ENCODE peak calls at places on chromosomes 11 and 22, in eight cellular contexts. One of them, this sample, is unnamed.
A peak's percentile ranks its signal among the peaks of the same experiment; 100 is the strongest.

GRCh38 chr11:61725632-61726280 is 26.7 kb upstream of the MYRF start:
- DNase-seq in Peyer's patch: no peak
- DNase-seq in dorsolateral prefrontal cortex: no peak
- DNase-seq in GM23338: no peak
- DNase-seq in tibial artery: no peak
- DNase-seq in foreskin keratinocyte: no peak
- DNase-seq in pancreas: no peak
- DNase-seq in fibroblast of lung: peak; percentile 79
- DNase-seq in this sample: no peak

GRCh38 chr22:24595863-24596262 is 3.0 kb upstream of the LRRC75B start:
- DNase-seq in Peyer's patch: no peak
- DNase-seq in dorsolateral prefrontal cortex: no peak
- DNase-seq in GM23338: no peak
- DNase-seq in tibial artery: no peak
- DNase-seq in foreskin keratinocyte: no peak
- DNase-seq in pancreas: no peak
- DNase-seq in fibroblast of lung: no peak
- DNase-seq in this sample: no peak

GRCh38 chr11:1219836-1220810 is 2.7 kb upstream of the MUC5B start:
- DNase-seq in Peyer's patch: peak; percentile 55
- DNase-seq in dorsolateral prefrontal cortex: peak; percentile 25
- DNase-seq in GM23338: no peak
- DNase-seq in tibial artery: peak; percentile 61
- DNase-seq in foreskin keratinocyte: no peak
- DNase-seq in pancreas: no peak
- DNase-seq in fibroblast of lung: no peak
- DNase-seq in this sample: no peak

GRCh38 chr11:10324474-10324873 is 19.6 kb downstream of the ADM start:
- DNase-seq in Peyer's patch: no peak
- DNase-seq in dorsolateral prefrontal cortex: no peak
- DNase-seq in GM23338: no peak
- DNase-seq in tibial artery: no peak
- DNase-seq in foreskin keratinocyte: no peak
- DNase-seq in pancreas: no peak
- DNase-seq in fibroblast of lung: no peak
- DNase-seq in this sample: no peak

GRCh38 chr11:67418476-67419281 is 3.2 kb downstream of the CARNS1 start:
- DNase-seq in Peyer's patch: no peak
- DNase-seq in dorsolateral prefrontal cortex: no peak
- DNase-seq in GM23338: no peak
- DNase-seq in tibial artery: no peak
- DNase-seq in foreskin keratinocyte: no peak
- DNase-seq in pancreas: peak; percentile 47
- DNase-seq in fibroblast of lung: no peak
- DNase-seq in this sample: no peak

GRCh38 chr11:59822989-59823566 is 12.5 kb upstream of the MRPL16 start:
- DNase-seq in Peyer's patch: no peak
- DNase-seq in dorsolateral prefrontal cortex: no peak
- DNase-seq in GM23338: peak; percentile 70
- DNase-seq in tibial artery: no peak
- DNase-seq in foreskin keratinocyte: peak; percentile 49
- DNase-seq in pancreas: peak; percentile 29
- DNase-seq in fibroblast of lung: peak; percentile 50
- DNase-seq in this sample: no peak

GRCh38 chr11:65777241-65777640 is 3.5 kb downstream of the AP5B1 start:
- DNase-seq in Peyer's patch: no peak
- DNase-seq in dorsolateral prefrontal cortex: peak; percentile 7
- DNase-seq in GM23338: no peak
- DNase-seq in tibial artery: peak; percentile 35
- DNase-seq in foreskin keratinocyte: no peak
- DNase-seq in pancreas: no peak
- DNase-seq in fibroblast of lung: no peak
- DNase-seq in this sample: no peak

GRCh38 chr11:134678152-134678551 is 266.1 kb upstream of the B3GAT1 start:
- DNase-seq in Peyer's patch: no peak
- DNase-seq in dorsolateral prefrontal cortex: no peak
- DNase-seq in GM23338: no peak
- DNase-seq in tibial artery: no peak
- DNase-seq in foreskin keratinocyte: no peak
- DNase-seq in pancreas: no peak
- DNase-seq in fibroblast of lung: no peak
- DNase-seq in this sample: no peak

GRCh38 chr11:88300888-88301477 is 36.6 kb downstream of the CTSC start:
- DNase-seq in Peyer's patch: no peak
- DNase-seq in dorsolateral prefrontal cortex: no peak
- DNase-seq in GM23338: peak; percentile 94
- DNase-seq in tibial artery: no peak
- DNase-seq in foreskin keratinocyte: no peak
- DNase-seq in pancreas: no peak
- DNase-seq in fibroblast of lung: no peak
- DNase-seq in this sample: no peak

GRCh38 chr11:87035976-87036583 is 1.7 kb upstream of the TMEM135 start:
- DNase-seq in Peyer's patch: no peak
- DNase-seq in dorsolateral prefrontal cortex: no peak
- DNase-seq in GM23338: no peak
- DNase-seq in tibial artery: no peak
- DNase-seq in foreskin keratinocyte: no peak
- DNase-seq in pancreas: no peak
- DNase-seq in fibroblast of lung: no peak
- DNase-seq in this sample: no peak

GRCh38 chr11:87039371-87039770 is 1.6 kb downstream of the TMEM135 start:
- DNase-seq in Peyer's patch: no peak
- DNase-seq in dorsolateral prefrontal cortex: no peak
- DNase-seq in GM23338: no peak
- DNase-seq in tibial artery: no peak
- DNase-seq in foreskin keratinocyte: no peak
- DNase-seq in pancreas: no peak
- DNase-seq in fibroblast of lung: peak; percentile 28
- DNase-seq in this sample: no peak

GRCh38 chr11:87037450-87038234 is at the start of gene TMEM135:
- DNase-seq in Peyer's patch: peak; percentile 97
- DNase-seq in dorsolateral prefrontal cortex: peak; percentile 96
- DNase-seq in GM23338: peak; percentile 99
- DNase-seq in tibial artery: peak; percentile 97
- DNase-seq in foreskin keratinocyte: peak; percentile 89
- DNase-seq in pancreas: peak; percentile 91
- DNase-seq in fibroblast of lung: peak; percentile 87
- DNase-seq in this sample: peak; percentile 90

GRCh38 chr11:87038235-87038960 is 664 bp downstream of the TMEM135 start:
- DNase-seq in Peyer's patch: no peak
- DNase-seq in dorsolateral prefrontal cortex: no peak
- DNase-seq in GM23338: no peak
- DNase-seq in tibial artery: no peak
- DNase-seq in foreskin keratinocyte: no peak
- DNase-seq in pancreas: no peak
- DNase-seq in fibroblast of lung: no peak
- DNase-seq in this sample: no peak

GRCh38 chr11:87036756-87037449 is 831 bp upstream of the TMEM135 start:
- DNase-seq in Peyer's patch: no peak
- DNase-seq in dorsolateral prefrontal cortex: no peak
- DNase-seq in GM23338: peak; percentile 45
- DNase-seq in tibial artery: no peak
- DNase-seq in foreskin keratinocyte: peak; percentile 20
- DNase-seq in pancreas: no peak
- DNase-seq in fibroblast of lung: peak; percentile 5
- DNase-seq in this sample: no peak
- H3K27ac ChIP-seq in Peyer's patch: peak overlapping the region; percentile 90
- H3K27ac ChIP-seq in dorsolateral prefrontal cortex: peak overlapping the region; percentile 89
- H3K27ac ChIP-seq in GM23338: peak overlapping the region; percentile 93
- H3K27ac ChIP-seq in tibial artery: peak overlapping the region; percentile 77
- H3K27ac ChIP-seq in foreskin keratinocyte: no peak overlapping the region
- H3K27ac ChIP-seq in pancreas: peak overlapping the region; percentile 87
- H3K27ac ChIP-seq in fibroblast of lung: peak overlapping the region; percentile 8
- H3K27ac ChIP-seq in this sample: no peak overlapping the region

GRCh38 chr11:129992161-129992944 is 10.3 kb downstream of the PRDM10 start:
- DNase-seq in Peyer's patch: peak; percentile 56
- DNase-seq in dorsolateral prefrontal cortex: no peak
- DNase-seq in GM23338: peak; percentile 93
- DNase-seq in tibial artery: no peak
- DNase-seq in foreskin keratinocyte: peak; percentile 45
- DNase-seq in pancreas: peak; percentile 74
- DNase-seq in fibroblast of lung: peak; percentile 46
- DNase-seq in this sample: peak; percentile 30
- TF ChIP-seq CTCF in Peyer's patch: peak; percentile 63
- TF ChIP-seq CTCF in dorsolateral prefrontal cortex: no peak
- TF ChIP-seq CTCF in GM23338: peak; percentile 60
- TF ChIP-seq CTCF in tibial artery: no peak
- TF ChIP-seq CTCF in foreskin keratinocyte: peak; percentile 72
- TF ChIP-seq CTCF in pancreas: peak; percentile 36
- TF ChIP-seq CTCF in fibroblast of lung: no peak
- TF ChIP-seq CTCF in this sample: peak; percentile 41

DNA sequence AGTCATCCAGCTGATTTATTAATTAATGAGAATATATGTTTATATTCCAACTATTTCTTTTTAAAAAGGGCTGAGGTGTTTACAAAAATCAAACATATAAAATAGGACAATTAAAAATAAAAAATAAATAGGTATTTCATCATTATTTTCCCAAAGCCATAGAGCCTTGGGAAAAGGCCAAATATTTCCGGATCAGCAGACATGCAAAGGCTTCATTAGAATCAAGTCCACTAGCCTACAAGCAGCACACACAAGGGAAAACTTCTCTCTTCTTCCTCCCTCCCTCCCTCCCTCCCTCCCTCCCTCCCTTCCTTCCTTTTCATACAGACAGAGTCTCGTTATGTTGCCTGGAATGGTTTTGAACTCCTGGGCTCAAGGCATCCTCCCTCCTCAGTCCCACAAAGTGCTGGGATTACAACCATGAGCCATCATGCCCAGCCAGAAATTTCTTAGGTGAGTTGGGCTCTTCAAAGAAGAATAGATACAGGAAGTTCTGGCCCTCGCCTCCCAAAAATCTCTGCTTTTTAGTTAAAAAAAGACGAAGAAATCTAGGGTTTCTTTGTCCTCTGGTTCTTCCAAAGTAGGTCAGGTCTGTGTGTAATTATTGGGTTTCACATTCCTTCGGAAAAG is 121.2 kb downstream of the SIK3 start:
- DNase-seq in Peyer's patch: no peak
- DNase-seq in dorsolateral prefrontal cortex: no peak
- DNase-seq in GM23338: peak; percentile 54
- DNase-seq in tibial artery: no peak
- DNase-seq in foreskin keratinocyte: no peak
- DNase-seq in pancreas: no peak
- DNase-seq in fibroblast of lung: peak; percentile 22
- DNase-seq in this sample: no peak
- H3K27ac ChIP-seq in Peyer's patch: no peak overlapping the region
- H3K27ac ChIP-seq in dorsolateral prefrontal cortex: peak overlapping the region; percentile 85
- H3K27ac ChIP-seq in GM23338: peak overlapping the region; percentile 1
- H3K27ac ChIP-seq in tibial artery: no peak overlapping the region
- H3K27ac ChIP-seq in foreskin keratinocyte: no peak overlapping the region
- H3K27ac ChIP-seq in pancreas: no peak overlapping the region
- H3K27ac ChIP-seq in fibroblast of lung: no peak overlapping the region
- H3K27ac ChIP-seq in this sample: no peak overlapping the region

DNA sequence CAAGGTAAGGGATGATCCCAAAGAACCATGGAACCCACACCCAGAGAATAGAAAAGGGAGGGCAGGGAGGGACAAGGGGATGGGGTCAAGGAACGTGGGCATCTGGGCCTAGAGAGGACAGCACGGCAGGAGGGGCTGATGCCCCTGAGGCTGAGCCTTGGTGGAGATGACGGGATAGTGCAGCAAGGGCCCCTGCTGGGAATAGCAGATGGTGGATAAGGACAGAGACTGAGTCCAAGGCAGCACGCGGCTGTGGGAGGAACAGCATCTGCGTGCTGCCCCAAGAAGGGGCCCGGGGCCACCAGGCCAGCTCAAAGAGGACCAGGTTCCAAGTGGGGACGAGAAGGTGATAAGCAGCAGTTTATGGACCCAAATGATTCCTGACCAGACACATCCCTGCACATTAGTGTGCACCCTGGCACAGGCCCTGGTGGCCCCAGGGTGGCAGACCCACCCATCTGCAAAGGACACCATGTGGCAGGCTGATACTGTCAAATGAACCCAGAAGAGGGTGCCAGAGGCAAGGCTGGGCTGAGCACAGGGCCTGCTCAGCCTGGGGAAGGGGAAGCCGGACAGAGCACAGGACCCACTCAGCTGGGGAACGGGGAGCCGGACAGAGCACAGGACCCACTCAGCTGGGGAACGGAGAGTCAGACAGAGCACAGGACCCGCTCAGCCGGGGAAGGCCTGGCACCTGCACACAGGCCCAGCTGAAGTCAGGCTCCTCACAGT is 12.8 kb upstream of the TESMIN start:
- DNase-seq in Peyer's patch: no peak
- DNase-seq in dorsolateral prefrontal cortex: no peak
- DNase-seq in GM23338: no peak
- DNase-seq in tibial artery: no peak
- DNase-seq in foreskin keratinocyte: no peak
- DNase-seq in pancreas: no peak
- DNase-seq in fibroblast of lung: no peak
- DNase-seq in this sample: no peak
- TF ChIP-seq CTCF in Peyer's patch: no peak
- TF ChIP-seq CTCF in dorsolateral prefrontal cortex: no peak
- TF ChIP-seq CTCF in GM23338: peak; percentile 11
- TF ChIP-seq CTCF in tibial artery: no peak
- TF ChIP-seq CTCF in foreskin keratinocyte: peak; percentile 28
- TF ChIP-seq CTCF in pancreas: no peak
- TF ChIP-seq CTCF in fibroblast of lung: no peak
- TF ChIP-seq CTCF in this sample: no peak